ENCODE peak calls at places on chromosomes 7 and 10, in seven cellular contexts. C is K562, S is HCT116, I is GM23338, Y is HepG2, B is SK-N-SH, E is GM12878. X is an unnamed sample.

GRCh38 chr10:130787252-130787651 is 524.3 kb downstream of the TCERG1L start:
- DNase-seq in C (no peak), S (no peak), I (no peak), Y (no peak), B (peak; percentile 54), E (no peak), X (no peak)

GRCh38 chr10:7988985-7989384 is 65.5 kb upstream of the GATA3 start:
- DNase-seq in C (peak; percentile 48), S (no peak), I (peak; percentile 14), Y (no peak), B (no peak), E (no peak), X (no peak)

GRCh38 chr7:4438723-4439245 is 243.3 kb upstream of the FOXK1 start:
- DNase-seq in C (no peak), S (no peak), I (no peak), Y (no peak), B (no peak), E (no peak), X (no peak)

GRCh38 chr7:123208793-123209192 is 9.0 kb upstream of the SLC13A1 start:
- DNase-seq in C (no peak), S (peak; percentile 6), I (peak; percentile 43), Y (peak; percentile 25), B (peak; percentile 7), E (no peak), X (no peak)

GRCh38 chr10:115355162-115355760 is 262.1 kb downstream of the ATRNL1 start:
- DNase-seq in C (peak; percentile 4), S (peak; percentile 81), I (peak; percentile 92), Y (peak; percentile 63), B (peak; percentile 53), E (peak; percentile 15), X (peak; percentile 47)

GRCh38 chr10:78950656-78951587 is 117.8 kb upstream of the ZMIZ1 start:
- DNase-seq in C (no peak), S (no peak), I (no peak), Y (no peak), B (no peak), E (no peak), X (no peak)

GRCh38 chr10:5937016-5937415 is 40.3 kb downstream of the IL15RA start:
- DNase-seq in C (no peak), S (no peak), I (no peak), Y (no peak), B (no peak), E (no peak), X (no peak)

GRCh38 chr7:78039791-78040776 is 241.5 kb downstream of the PHTF2 start:
- DNase-seq in C (peak; percentile 76), S (peak; percentile 23), I (peak; percentile 83), Y (no peak), B (no peak), E (no peak), X (no peak)

GRCh38 chr7:102119925-102120324 is 166.7 kb upstream of the SH2B2 start:
- DNase-seq in C (no peak), S (no peak), I (no peak), Y (no peak), B (no peak), E (no peak), X (no peak)

GRCh38 chr7:128948312-128948973 is 10.7 kb downstream of the IRF5 start:
- DNase-seq in C (no peak), S (no peak), I (no peak), Y (no peak), B (peak; percentile 32), E (no peak), X (no peak)

GRCh38 chr10:122426834-122427233 is 27.6 kb upstream of the ARMS2 start:
- DNase-seq in C (no peak), S (no peak), I (no peak), Y (no peak), B (no peak), E (no peak), X (no peak)

GRCh38 chr10:113226404-113226803 is 276.4 kb downstream of the TCF7L2 start:
- DNase-seq in C (no peak), S (no peak), I (no peak), Y (no peak), B (no peak), E (no peak), X (no peak)

GRCh38 chr7:46571996-46572395 is 650.9 kb upstream of the IGFBP3 start:
- DNase-seq in C (no peak), S (no peak), I (no peak), Y (no peak), B (no peak), E (no peak), X (no peak)

GRCh38 chr10:85900060-85900459 is 466.5 kb downstream of the GRID1 start:
- DNase-seq in C (no peak), S (no peak), I (no peak), Y (no peak), B (no peak), E (no peak), X (no peak)

GRCh38 chr7:129952653-129953560 is at the start of gene UBE2H:
- DNase-seq in C (peak; percentile 99), S (peak; percentile 83), I (peak; percentile 92), Y (peak; percentile 70), B (peak; percentile 100), E (peak; percentile 72), X (peak; percentile 83)

GRCh38 chr10:10824611-10825148 is 193.0 kb upstream of the CELF2 start:
- DNase-seq in C (no peak), S (no peak), I (no peak), Y (no peak), B (no peak), E (no peak), X (no peak)

GRCh38 chr7:97503367-97504094 is 228.4 kb upstream of the TAC1 start:
- DNase-seq in C (no peak), S (no peak), I (peak; percentile 14), Y (no peak), B (no peak), E (no peak), X (no peak)
- TF ChIP-seq REST in C (no peak), S (no peak), I (no peak), Y (no peak), B (no peak), E (no peak), X (no peak)

DNA sequence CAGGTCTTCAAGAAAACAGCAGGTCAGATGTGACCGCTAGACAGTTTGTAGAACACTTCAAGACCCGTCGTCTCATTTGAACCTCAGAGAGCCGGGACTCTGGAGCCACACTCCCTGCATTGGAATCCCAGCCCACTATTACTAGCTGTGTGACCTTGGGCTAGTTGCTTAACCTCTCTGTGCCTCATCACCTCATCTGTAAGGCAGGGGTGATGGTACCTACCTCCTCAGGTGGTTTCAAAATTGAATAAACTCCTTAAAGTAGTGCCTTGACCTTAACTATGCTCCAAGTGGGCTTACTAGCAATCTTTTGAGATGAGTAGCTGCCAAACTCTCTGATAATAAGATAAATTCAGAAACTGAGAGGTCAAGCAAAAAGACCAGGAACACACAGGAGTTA is 43.8 kb downstream of the OGDH start:
- DNase-seq in C (no peak), S (no peak), I (no peak), Y (no peak), B (no peak), E (no peak), X (no peak)
- H3K36me3 ChIP-seq in C (peaks cover 66% of the 10 kb centered on the region), S (peaks cover 10% of the 10 kb centered on the region), I (no peaks in the 10 kb centered on the region), Y (peaks cover 42% of the 10 kb centered on the region), B (peaks cover 50% of the 10 kb centered on the region), E (peaks cover 4% of the 10 kb centered on the region), X (peaks cover 7% of the 10 kb centered on the region)

GRCh38 chr7:38105874-38106483 is 72.1 kb upstream of the STARD3NL start:
- DNase-seq in C (peak; percentile 42), S (peak; percentile 19), I (peak; percentile 74), Y (peak; percentile 35), B (peak; percentile 45), E (no peak), X (peak; percentile 20)
- TF ChIP-seq REST in C (no peak), S (no peak), I (no peak), Y (no peak), B (no peak), E (no peak), X (no peak)

DNA sequence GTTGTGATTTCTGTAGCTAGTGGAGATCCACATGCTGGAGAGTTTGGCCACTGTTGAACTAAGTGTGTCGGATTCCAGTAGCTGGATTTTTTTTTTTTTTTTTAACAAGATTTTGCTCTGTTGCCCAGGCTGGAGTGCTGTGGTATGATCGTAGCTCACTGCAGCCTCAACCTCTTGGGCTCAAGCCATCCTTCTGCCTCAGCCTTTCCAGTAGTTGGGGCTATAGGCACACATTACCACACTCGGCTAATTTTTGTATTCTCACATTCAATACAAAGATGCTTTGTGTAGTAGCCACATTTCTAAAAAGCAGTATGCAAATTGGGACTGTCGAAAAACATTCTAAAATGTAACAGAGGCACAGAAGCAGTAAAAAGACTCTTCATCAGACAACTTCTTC is 63.5 kb downstream of the RABGEF1 start:
- DNase-seq in C (no peak), S (no peak), I (no peak), Y (no peak), B (no peak), E (no peak), X (no peak)
- H3K36me3 ChIP-seq in C (peaks cover 77% of the 10 kb centered on the region), S (peaks cover 13% of the 10 kb centered on the region), I (peaks cover 8% of the 10 kb centered on the region), Y (peaks cover 85% of the 10 kb centered on the region), B (peaks cover 77% of the 10 kb centered on the region), E (peaks cover 17% of the 10 kb centered on the region), X (peaks cover 11% of the 10 kb centered on the region)